ENCODE peak calls at places on chromosomes 12 and 14, in four cellular contexts. R is lower leg skin, M is heart left ventricle, W is ovary. Z is an unnamed sample.

GRCh38 chr12:52243264-52243773 is 10.3 kb downstream of the KRT7 start:
- DNase-seq in R (no peak), M (no peak), W (no peak), Z (no peak)

GRCh38 chr14:88951370-88951769 is 126.9 kb downstream of the TTC8 start:
- DNase-seq in R (no peak), M (no peak), W (no peak), Z (no peak)

GRCh38 chr14:76882646-76883045 is 56.4 kb downstream of the LRRC74A start:
- DNase-seq in M (no peak), R (no peak), W (no peak), Z (no peak)

GRCh38 chr12:14701808-14702568 is 5.6 kb upstream of the GUCY2C start:
- DNase-seq in M (no peak), R (no peak), W (no peak), Z (no peak)

GRCh38 chr12:52361553-52361952 is 5.7 kb downstream of the KRT85 start:
- DNase-seq in W (no peak), M (no peak), R (no peak), Z (no peak)

GRCh38 chr14:23483216-23483854 is 13.8 kb downstream of the NGDN start:
- DNase-seq in R (no peak), M (no peak), W (no peak), Z (no peak)

GRCh38 chr12:11922361-11922760 is 148.4 kb upstream of the BCL2L14 start:
- DNase-seq in R (no peak), W (no peak), M (no peak), Z (no peak)

GRCh38 chr14:103803661-103804060 is 43.7 kb downstream of the PPP1R13B start:
- DNase-seq in M (no peak), R (no peak), W (no peak), Z (no peak)

GRCh38 chr14:90381999-90382451 is 14.8 kb upstream of the CALM1 start:
- DNase-seq in R (peak), M (peak), W (peak), Z (peak)

GRCh38 chr12:591167-591570 is 72.1 kb downstream of the NINJ2 start:
- DNase-seq in R (no peak), M (peak), W (peak), Z (peak)

GRCh38 chr12:130427381-130427887 is 89.7 kb downstream of the PIWIL1 start:
- DNase-seq in R (no peak), M (no peak), W (no peak), Z (no peak)

GRCh38 chr14:69096766-69097475 is 56.0 kb downstream of the DCAF5 start:
- DNase-seq in R (no peak), W (no peak), M (no peak), Z (no peak)

GRCh38 chr12:23670684-23671083 is 278.8 kb downstream of the SOX5 start:
- DNase-seq in W (no peak), R (no peak), M (no peak), Z (no peak)

GRCh38 chr14:23539209-23539866 is 12.2 kb downstream of the ZFHX2 start:
- DNase-seq in M (no peak), R (no peak), W (no peak), Z (no peak)

GRCh38 chr14:64419003-64419402 is 30.9 kb downstream of the MTHFD1 start:
- DNase-seq in W (no peak), M (no peak), R (no peak), Z (no peak)

GRCh38 chr14:60655114-60655897 is 6.0 kb upstream of the SIX1 start:
- DNase-seq in W (no peak), R (no peak), M (no peak), Z (no peak)

GRCh38 chr12:67237231-67237630 is 31.9 kb upstream of the CAND1 start:
- DNase-seq in R (no peak), W (no peak), M (no peak), Z (no peak)

GRCh38 chr14:60964901-60965300 is 16.0 kb downstream of the TRMT5 start:
- DNase-seq in W (no peak), M (no peak), R (no peak), Z (no peak)

GRCh38 chr14:102320033-102320660 is 601 bp downstream of the ZNF839 start:
- DNase-seq in R (no peak), W (peak), M (peak), Z (peak)

GRCh38 chr12:123049398-123050250 is 69.1 kb downstream of the ARL6IP4 start:
- DNase-seq in R (no peak), M (peak), W (no peak), Z (peak)

GRCh38 chr12:43758247-43758727 is 303 bp downstream of the PUS7L start:
- DNase-seq in W (peak), R (no peak), M (peak), Z (no peak)

GRCh38 chr12:32437095-32437515 is 37.7 kb downstream of the FGD4 start:
- DNase-seq in R (no peak), M (no peak), W (peak), Z (no peak)

GRCh38 chr12:129825316-129825715 is 78.5 kb downstream of the TMEM132D start:
- DNase-seq in M (no peak), R (no peak), W (no peak), Z (no peak)

GRCh38 chr12:55495490-55495889 is 3.3 kb downstream of the OR6C68 start:
- DNase-seq in M (no peak), W (no peak), R (no peak), Z (no peak)

GRCh38 chr14:71932229-71932951 is at the start of gene RGS6:
- DNase-seq in R (no peak), W (no peak), M (peak), Z (no peak)

GRCh38 chr12:66683822-66684221 is 4.9 kb upstream of the GRIP1 start:
- DNase-seq in M (no peak), W (no peak), R (no peak), Z (no peak)

GRCh38 chr14:24838945-24839616 is 205.1 kb upstream of the GZMB start:
- DNase-seq in W (no peak), M (peak), R (no peak), Z (no peak)

GRCh38 chr12:19683178-19683927 is 244.1 kb downstream of the AEBP2 start:
- DNase-seq in R (no peak), W (no peak), M (no peak), Z (no peak)

GRCh38 chr14:89813485-89814080 is 140.9 kb downstream of the EFCAB11 start:
- DNase-seq in R (no peak), M (no peak), W (no peak), Z (no peak)

GRCh38 chr12:44053550-44054243 is 217.8 kb downstream of the TMEM117 start:
- DNase-seq in W (no peak), M (no peak), R (no peak), Z (no peak)

GRCh38 chr14:94640721-94641631 is 28.8 kb downstream of the SERPINA3 start:
- DNase-seq in M (no peak), R (no peak), W (no peak), Z (no peak)

GRCh38 chr12:9868271-9868815 is 811 bp downstream of the CLEC2B start:
- DNase-seq in R (no peak), W (no peak), M (no peak), Z (no peak)

DNA sequence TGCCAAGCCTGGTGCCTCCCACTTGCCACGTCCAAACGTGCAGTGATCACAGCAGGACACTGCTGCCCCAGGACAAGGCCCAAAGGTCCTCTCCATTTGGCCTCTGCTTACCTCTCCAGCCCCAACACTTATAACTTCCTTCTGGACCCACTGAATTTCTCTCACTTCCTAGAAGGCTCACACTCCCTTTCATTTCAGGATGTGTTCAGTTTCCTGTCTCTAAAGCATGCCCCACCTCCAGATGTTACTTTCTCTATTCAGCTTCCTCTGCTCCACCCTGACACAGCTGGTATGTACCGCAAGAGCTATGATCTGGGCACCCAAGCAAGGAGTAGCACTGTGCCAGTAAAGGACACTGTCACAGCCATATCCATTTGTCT is 33.0 kb downstream of the CDKL1 start:
- DNase-seq in R (peak), W (no peak), M (no peak), Z (peak)
- TF ChIP-seq POLR2A in R (no peak), W (no peak), M (no peak), Z (no peak)

GRCh38 chr12:95790912-95791849 is 617 bp upstream of the NTN4 start:
- DNase-seq in M (peak), W (peak), R (no peak), Z (no peak)

GRCh38 chr12:95789126-95790024 is 1.2 kb downstream of the NTN4 start:
- DNase-seq in R (no peak), M (peak), W (peak), Z (no peak)

GRCh38 chr12:95788637-95789036 is 1.9 kb downstream of the NTN4 start:
- DNase-seq in R (no peak), M (no peak), W (no peak), Z (no peak)

GRCh38 chr12:95787274-95787814 is 3.2 kb downstream of the NTN4 start:
- DNase-seq in R (no peak), M (no peak), W (no peak), Z (no peak)

DNA sequence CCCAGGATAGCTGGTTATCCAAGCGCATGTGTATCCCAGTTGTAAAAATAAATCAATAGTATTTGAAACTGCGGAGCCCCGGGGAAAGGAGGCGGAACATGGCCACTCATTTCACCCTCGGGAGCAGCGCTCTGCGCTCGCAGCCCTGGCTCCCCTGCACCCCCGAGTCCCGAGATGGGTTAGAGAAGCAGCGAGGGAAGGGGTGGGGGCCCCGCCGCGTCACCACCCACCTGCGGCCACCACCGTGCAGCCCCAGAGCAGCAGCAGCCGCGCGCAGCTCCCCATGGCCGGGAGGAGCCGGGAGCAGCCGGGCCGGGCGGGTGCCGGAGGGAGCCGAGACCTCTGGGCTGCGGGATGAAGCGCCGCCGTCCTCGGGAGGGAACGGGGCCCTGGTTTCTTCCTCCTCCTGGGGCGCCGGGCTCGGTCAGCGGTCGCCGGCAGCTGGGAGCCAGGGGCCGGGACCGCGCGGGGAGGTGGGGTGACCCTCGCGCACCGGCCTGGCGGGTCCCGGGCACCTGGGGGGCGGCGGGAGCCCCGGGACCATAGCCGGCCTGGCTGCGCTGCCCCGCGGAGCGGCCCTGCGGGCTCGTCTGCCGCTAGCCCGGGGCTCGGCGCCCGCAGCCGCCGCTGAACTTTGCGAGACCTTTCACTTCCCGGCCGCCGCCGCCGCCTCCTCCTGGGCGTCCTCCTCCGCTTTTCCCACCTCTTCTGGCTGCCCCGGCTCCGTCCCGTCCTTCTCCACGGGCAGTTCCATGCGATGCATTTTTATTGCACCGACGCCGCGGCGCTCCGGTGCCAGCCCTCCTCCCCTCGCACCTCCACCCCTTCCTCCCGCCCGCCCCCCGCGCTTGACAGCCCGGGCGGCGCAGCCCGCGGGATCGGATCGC is at the start of gene NTN4:
- DNase-seq in R (peak), M (peak), W (peak), Z (no peak)
- TF ChIP-seq POLR2A in R (no peak), M (peak), W (peak), Z (peak)

DNA sequence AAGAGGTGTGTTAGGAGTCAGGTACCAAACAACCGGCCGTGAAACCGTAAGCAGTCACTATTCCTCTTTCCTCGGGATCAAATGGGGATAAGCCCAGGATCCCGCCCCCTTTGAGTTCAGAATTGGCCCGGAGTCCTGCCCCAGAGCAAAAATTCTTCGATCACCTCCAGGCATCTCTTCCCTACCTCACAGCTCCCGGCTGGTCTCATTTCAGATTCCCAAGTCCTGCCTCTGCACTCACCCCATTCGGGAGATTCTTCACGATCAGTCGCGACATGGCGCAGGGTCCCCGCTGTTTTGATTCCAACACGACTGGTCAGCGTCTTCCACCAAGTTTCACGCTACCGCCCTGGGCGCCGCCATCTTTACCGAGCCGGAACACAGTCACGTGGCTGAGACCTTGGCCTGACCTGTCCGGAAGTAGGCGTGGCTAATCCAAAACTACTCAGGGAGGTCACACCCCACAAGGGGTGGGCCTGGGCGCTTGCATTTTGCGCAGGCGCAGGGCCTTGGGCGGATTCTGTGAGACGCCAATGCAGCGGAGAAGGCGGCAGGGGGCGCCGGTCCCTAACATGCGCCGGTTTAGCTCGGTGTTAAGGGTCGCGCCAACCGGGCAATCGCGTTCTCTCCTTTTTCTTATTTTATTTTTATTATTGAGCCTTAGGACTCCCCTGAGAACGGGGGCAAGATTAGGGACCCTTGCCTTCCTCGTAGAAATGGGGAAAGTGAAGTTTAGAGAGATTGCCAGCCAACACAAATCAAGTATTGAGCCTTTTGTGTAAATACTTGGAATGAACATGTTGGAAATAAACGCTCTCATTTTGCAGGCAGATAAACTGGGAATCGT is at the start of gene RBM19:
- DNase-seq in W (peak), M (peak), R (peak), Z (peak)
- TF ChIP-seq POLR2A in W (peak), M (peak), R (no peak), Z (no peak)

GRCh38 chr14:75053396-75054289 is 2.4 kb upstream of the MLH3 start:
- DNase-seq in M (no peak), R (no peak), W (no peak), Z (no peak)
- TF ChIP-seq POLR2A in M (no peak), R (no peak), W (no peak), Z (no peak)

DNA sequence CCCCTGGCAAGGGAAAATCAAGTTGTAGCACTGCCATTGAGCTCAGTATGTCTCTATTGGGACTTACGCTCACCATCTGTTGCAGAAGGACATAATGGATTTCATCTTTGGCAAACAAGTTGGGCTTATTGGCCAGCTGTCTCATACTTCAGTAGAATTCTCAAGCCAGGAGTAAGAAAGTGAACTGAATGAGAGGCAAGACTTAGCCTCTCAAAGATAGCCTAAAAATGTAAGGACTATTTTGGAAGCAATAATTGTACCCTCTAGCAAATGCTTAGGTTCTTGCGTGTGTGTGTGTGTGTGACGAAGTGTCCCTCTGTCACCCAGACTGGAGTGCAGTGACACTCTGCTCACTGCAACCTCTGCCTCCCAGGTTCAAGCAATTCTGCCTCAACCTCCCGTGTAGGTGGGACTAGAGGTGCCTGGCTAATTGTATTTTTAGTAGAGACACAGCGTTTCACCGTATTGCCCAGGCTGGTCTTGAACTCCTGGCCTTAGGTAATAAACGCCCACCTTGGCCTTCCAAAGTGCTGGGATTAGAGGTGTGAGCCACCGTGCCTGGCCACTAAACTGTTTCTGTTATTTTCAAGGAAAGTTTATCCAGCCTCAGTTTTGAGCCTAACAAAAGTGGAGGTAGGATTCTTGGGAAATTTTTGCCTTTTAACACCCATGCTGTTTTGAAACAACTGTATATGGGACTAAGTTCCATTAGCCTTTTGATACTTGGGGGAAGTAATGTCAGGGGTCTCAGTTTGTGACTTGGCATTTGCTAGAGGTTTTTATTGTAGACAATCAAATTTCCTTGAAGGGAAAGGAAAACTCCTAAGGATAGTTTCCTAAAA is 7.0 kb downstream of the HNRNPA1 start:
- DNase-seq in W (no peak), M (no peak), R (no peak), Z (no peak)
- TF ChIP-seq POLR2A in W (no peak), M (no peak), R (no peak), Z (no peak)

Z was measured in gastrocnemius medialis.